ENCODE peak calls at places on chromosomes 13 and 19, in eight cellular contexts. I is HL-60, H is transverse colon, U is breast epithelium, M is K562, Y is stomach, Z is spleen, Q is suprapubic skin. E is an unnamed sample.

GRCh38 chr13:97285221-97285955 is 63.3 kb downstream of the MBNL2 start:
- DNase-seq in I (no peak), H (no peak), U (no peak), M (no peak), Y (no peak), Z (no peak), Q (no peak), E (no peak)

GRCh38 chr13:47628666-47629065 is 372.4 kb downstream of the SUCLA2 start:
- DNase-seq in I (no peak), H (no peak), U (no peak), M (no peak), Y (no peak), Z (no peak), Q (no peak), E (no peak)

GRCh38 chr19:31596751-31597150 is 247.5 kb upstream of the TSHZ3 start:
- DNase-seq in I (no peak), H (no peak), U (no peak), M (no peak), Y (no peak), Z (no peak), Q (no peak), E (peak; percentile 74)

GRCh38 chr19:19417618-19418270 is 12.3 kb downstream of the GATAD2A start:
- DNase-seq in I (no peak), H (no peak), U (no peak), M (no peak), Y (no peak), Z (peak; percentile 42), Q (no peak), E (no peak)

GRCh38 chr19:13843104-13843921 is 33.6 kb upstream of the NANOS3 start:
- DNase-seq in I (no peak), H (peak; percentile 75), U (peak; percentile 84), M (no peak), Y (peak; percentile 78), Z (peak; percentile 84), Q (peak; percentile 92), E (no peak)

GRCh38 chr19:7426986-7427385 is 61.8 kb downstream of the PEX11G start:
- DNase-seq in I (no peak), H (no peak), U (no peak), M (no peak), Y (no peak), Z (no peak), Q (no peak), E (no peak)

GRCh38 chr19:3882041-3882384 is 1.5 kb downstream of the ATCAY start:
- DNase-seq in I (no peak), H (no peak), U (no peak), M (no peak), Y (no peak), Z (no peak), Q (no peak), E (no peak)

GRCh38 chr13:79593611-79594275 is 112.8 kb downstream of the NDFIP2 start:
- DNase-seq in I (no peak), H (no peak), U (no peak), M (no peak), Y (no peak), Z (no peak), Q (no peak), E (no peak)

GRCh38 chr19:45122832-45123231 is 29.9 kb downstream of the PPP1R37 start:
- DNase-seq in I (no peak), H (no peak), U (no peak), M (no peak), Y (no peak), Z (no peak), Q (no peak), E (no peak)

GRCh38 chr19:10142701-10143375 is 23.1 kb upstream of the EIF3G start:
- DNase-seq in I (no peak), H (peak; percentile 48), U (no peak), M (no peak), Y (no peak), Z (peak; percentile 83), Q (no peak), E (no peak)

GRCh38 chr19:9883231-9883758 is 48.2 kb downstream of the PIN1 start:
- DNase-seq in I (no peak), H (no peak), U (no peak), M (no peak), Y (no peak), Z (no peak), Q (no peak), E (no peak)

GRCh38 chr13:94233401-94233800 is 246.1 kb downstream of the DCT start:
- DNase-seq in I (no peak), H (no peak), U (no peak), M (no peak), Y (no peak), Z (no peak), Q (no peak), E (no peak)

GRCh38 chr19:7746903-7747884 is at the start of gene CD209:
- DNase-seq in I (no peak), H (no peak), U (peak; percentile 22), M (no peak), Y (no peak), Z (no peak), Q (no peak), E (no peak)

GRCh38 chr19:623974-624373 is 9.4 kb downstream of the POLRMT start:
- DNase-seq in I (no peak), H (no peak), U (no peak), M (no peak), Y (no peak), Z (no peak), Q (no peak), E (no peak)

GRCh38 chr19:17719730-17720486 is 628 bp downstream of the MAP1S start:
- DNase-seq in I (no peak), H (peak; percentile 65), U (peak; percentile 59), M (no peak), Y (peak; percentile 73), Z (peak; percentile 85), Q (no peak), E (no peak)

GRCh38 chr13:23081246-23081645 is 99.5 kb upstream of the SGCG start:
- DNase-seq in I (no peak), H (no peak), U (no peak), M (no peak), Y (no peak), Z (no peak), Q (no peak), E (no peak)

GRCh38 chr13:34731486-34731885 is 210.6 kb upstream of the NBEA start:
- DNase-seq in I (no peak), H (no peak), U (no peak), M (no peak), Y (no peak), Z (no peak), Q (no peak), E (no peak)

GRCh38 chr19:41755328-41755913 is at the start of gene CEACAM6:
- DNase-seq in I (peak; percentile 45), H (peak; percentile 79), U (no peak), M (no peak), Y (no peak), Z (no peak), Q (no peak), E (no peak)

GRCh38 chr19:47228168-47228936 is 2.6 kb downstream of the BBC3 start:
- DNase-seq in I (peak; percentile 46), H (peak; percentile 74), U (peak; percentile 75), M (peak; percentile 66), Y (peak; percentile 45), Z (peak; percentile 88), Q (peak; percentile 84), E (no peak)

GRCh38 chr13:33471182-33471581 is 185.6 kb upstream of the STARD13 start:
- DNase-seq in I (no peak), H (no peak), U (no peak), M (no peak), Y (no peak), Z (no peak), Q (no peak), E (no peak)

GRCh38 chr13:67238277-67238859 is 8.2 kb upstream of the PCDH9 start:
- DNase-seq in I (no peak), H (no peak), U (no peak), M (peak; percentile 9), Y (no peak), Z (no peak), Q (no peak), E (no peak)

GRCh38 chr19:1379126-1379905 is 4.4 kb upstream of the NDUFS7 start:
- DNase-seq in I (no peak), H (no peak), U (no peak), M (no peak), Y (no peak), Z (no peak), Q (no peak), E (no peak)

GRCh38 chr19:4981681-4981958 is 12.7 kb downstream of the KDM4B start:
- DNase-seq in I (no peak), H (no peak), U (no peak), M (no peak), Y (no peak), Z (no peak), Q (no peak), E (no peak)

DNA sequence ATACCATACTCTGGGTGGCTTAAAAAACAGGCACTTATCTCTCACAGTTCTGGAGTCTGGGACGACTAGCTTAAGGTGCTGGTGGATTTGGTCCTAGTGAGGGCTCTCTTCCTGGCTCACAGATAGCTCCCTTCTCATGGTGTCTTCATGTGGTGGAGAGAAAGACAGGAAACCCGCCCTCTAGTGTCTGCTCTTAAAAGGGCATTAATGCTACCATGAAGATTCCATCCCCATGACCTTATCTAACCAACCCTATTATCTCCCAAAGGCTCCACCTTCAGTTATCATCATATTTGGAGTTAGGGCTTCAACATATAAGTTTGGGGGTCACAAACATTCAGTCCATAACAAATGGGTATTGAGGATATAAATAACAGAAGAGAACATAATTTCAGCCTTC is 139.4 kb downstream of the HS6ST3 start:
- DNase-seq in I (peak; percentile 39), H (no peak), U (no peak), M (peak; percentile 8), Y (no peak), Z (no peak), Q (no peak), E (no peak)
- TF ChIP-seq CTCF in I (peak; percentile 53), H (peak; percentile 23), U (no peak), M (peak; percentile 44), Y (no peak), Z (no peak), Q (no peak), E (no peak)

GRCh38 chr19:16096281-16096855 is 15.3 kb upstream of the RAB8A start:
- DNase-seq in I (no peak), H (no peak), U (no peak), M (no peak), Y (no peak), Z (no peak), Q (no peak), E (no peak)
- TF ChIP-seq POLR2AphosphoS5 in I (no peak), H (peak; percentile 7), U (peak; percentile 27), M (no peak), Y (no peak), Z (no peak), Q (no peak), E (no peak)

DNA sequence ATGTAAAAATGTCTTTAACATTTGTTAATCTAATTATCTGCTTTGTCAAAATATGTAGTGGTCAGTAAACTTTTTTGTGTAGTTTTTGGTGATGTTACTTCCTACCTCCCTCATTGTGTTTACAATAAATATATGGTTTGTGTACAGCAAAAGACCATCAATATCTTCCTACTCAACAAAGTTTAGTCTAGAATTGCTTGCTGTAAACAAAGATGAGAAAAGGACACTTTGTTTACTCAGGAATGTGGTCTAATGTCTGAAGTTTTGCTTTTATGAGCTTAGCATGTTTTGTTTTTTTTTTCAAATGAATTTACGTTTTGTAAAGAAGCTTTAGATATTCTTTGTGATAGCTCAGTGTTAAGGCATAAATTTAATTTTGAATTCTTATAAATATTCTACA is 563.5 kb upstream of the SPRY2 start:
- DNase-seq in I (no peak), H (no peak), U (no peak), M (no peak), Y (no peak), Z (no peak), Q (no peak), E (no peak)
- TF ChIP-seq CTCF in I (no peak), H (no peak), U (no peak), M (no peak), Y (no peak), Z (no peak), Q (no peak), E (no peak)

GRCh38 chr19:34172661-34173144 is 399 bp downstream of the LSM14A start:
- DNase-seq in I (no peak), H (peak; percentile 23), U (no peak), M (peak; percentile 41), Y (no peak), Z (peak; percentile 91), Q (no peak), E (no peak)
- TF ChIP-seq POLR2AphosphoS5 in I (no peak), H (no peak), U (no peak), M (no peak), Y (no peak), Z (no peak), Q (no peak), E (no peak)

E was measured in vagina.